ENCODE peak calls at places on chromosomes 16 and 17, in nine cellular contexts. Z, T, J, C, X, H, V, M and O are unnamed samples.

GRCh38 chr16:19114359-19115147 is 789 bp downstream of the ITPRIPL2 start:
- DNase-seq in C (peak; percentile 89), X (peak; percentile 84), H (peak; percentile 61), T (no peak), M (peak; percentile 91), J (no peak), V (peak; percentile 55), Z (peak; percentile 69), O (no peak)

GRCh38 chr16:84426804-84427203 is 58.5 kb downstream of the ATP2C2 start:
- DNase-seq in V (no peak), J (no peak), X (no peak), C (no peak), T (no peak), M (no peak), H (no peak), Z (no peak), O (no peak)

GRCh38 chr17:81254955-81255717 is 16.0 kb downstream of the NDUFAF8 start:
- DNase-seq in C (no peak), M (peak; percentile 90), J (no peak), T (no peak), X (peak; percentile 84), Z (peak; percentile 87), V (peak; percentile 95), H (peak; percentile 96), O (peak; percentile 21)

GRCh38 chr17:49565948-49566491 is 9.7 kb upstream of the NXPH3 start:
- DNase-seq in M (no peak), C (no peak), H (peak; percentile 87), T (no peak), V (peak; percentile 85), X (no peak), Z (peak; percentile 70), J (no peak), O (no peak)

GRCh38 chr16:22743401-22743800 is 70.6 kb upstream of the HS3ST2 start:
- DNase-seq in X (no peak), J (no peak), H (no peak), T (no peak), M (no peak), Z (no peak), C (no peak), V (no peak), O (no peak)

GRCh38 chr17:36900130-36900590 is 37.1 kb upstream of the LHX1 start:
- DNase-seq in V (no peak), C (no peak), J (no peak), X (no peak), Z (no peak), M (peak; percentile 60), T (no peak), H (no peak), O (no peak)

GRCh38 chr16:48194828-48195566 is 39.2 kb upstream of the ABCC12 start:
- DNase-seq in J (no peak), X (no peak), Z (no peak), T (no peak), M (no peak), C (no peak), H (peak; percentile 35), V (peak; percentile 77), O (no peak)

GRCh38 chr17:42754782-42755181 is 6.2 kb upstream of the RAMP2 start:
- DNase-seq in M (no peak), J (no peak), T (no peak), V (no peak), X (no peak), Z (no peak), H (no peak), C (no peak), O (no peak)

GRCh38 chr16:65532218-65532617 is 410.4 kb upstream of the CDH11 start:
- DNase-seq in M (no peak), J (no peak), H (no peak), T (no peak), X (no peak), Z (no peak), C (no peak), V (no peak), O (no peak)

DNA sequence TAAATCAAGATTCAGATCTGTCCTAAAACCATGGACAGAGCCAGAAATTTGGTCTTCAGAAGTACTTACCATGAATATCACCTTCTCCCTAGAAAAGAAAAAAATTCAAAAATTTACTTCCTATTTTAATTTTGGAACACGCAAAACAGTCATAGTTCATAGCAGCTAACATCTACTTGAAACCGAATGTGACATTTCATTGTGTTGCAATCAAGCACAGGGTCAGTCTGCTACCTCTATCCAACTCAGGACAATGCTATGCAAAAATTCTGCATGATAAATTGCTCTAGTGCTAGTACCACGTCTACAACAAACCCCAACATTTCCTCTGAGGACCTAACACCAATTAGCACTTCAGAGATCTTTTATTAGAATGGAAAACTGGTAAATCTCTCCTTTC is 7.7 kb downstream of the JPT1 start:
- DNase-seq in T (no peak), X (no peak), V (no peak), M (no peak), C (no peak), Z (no peak), H (no peak), J (no peak), O (no peak)
- TF ChIP-seq POLR2AphosphoS5 in T (no peak), X (no peak), V (no peak), M (no peak), C (no peak), Z (no peak), H (no peak), J (no peak), O (no peak)

GRCh38 chr17:76577876-76578275 is 7.8 kb downstream of the ST6GALNAC2 start:
- DNase-seq in Z (no peak), H (no peak), T (no peak), V (no peak), J (no peak), C (no peak), M (no peak), X (no peak), O (no peak)
- TF ChIP-seq POLR2AphosphoS5 in Z (no peak), H (no peak), T (no peak), V (no peak), J (no peak), C (no peak), M (no peak), X (no peak), O (no peak)

DNA sequence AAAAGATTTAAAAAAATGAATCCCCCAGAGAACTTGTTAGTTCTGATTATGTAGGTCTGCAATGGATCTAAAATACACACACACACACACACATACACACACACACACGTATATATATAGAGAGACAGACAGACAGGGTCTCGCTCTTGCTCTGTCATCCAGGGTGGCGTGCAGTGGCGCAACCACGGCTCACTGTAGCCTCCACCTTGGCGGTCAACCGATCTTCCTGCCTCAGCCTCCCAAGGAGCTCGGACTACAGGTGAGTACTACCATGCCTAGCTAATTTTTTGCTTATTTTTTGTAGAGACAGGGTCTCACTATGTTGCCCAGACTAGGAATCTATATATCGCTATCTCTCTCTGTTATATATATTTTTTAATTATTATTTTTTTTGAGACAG is 33.4 kb downstream of the GJC1 start:
- DNase-seq in J (no peak), V (no peak), C (no peak), Z (no peak), X (no peak), H (no peak), T (no peak), M (no peak), O (no peak)
- TF ChIP-seq POLR2AphosphoS5 in J (no peak), V (no peak), C (no peak), Z (no peak), X (no peak), H (no peak), T (no peak), M (no peak), O (peak; percentile 23)

DNA sequence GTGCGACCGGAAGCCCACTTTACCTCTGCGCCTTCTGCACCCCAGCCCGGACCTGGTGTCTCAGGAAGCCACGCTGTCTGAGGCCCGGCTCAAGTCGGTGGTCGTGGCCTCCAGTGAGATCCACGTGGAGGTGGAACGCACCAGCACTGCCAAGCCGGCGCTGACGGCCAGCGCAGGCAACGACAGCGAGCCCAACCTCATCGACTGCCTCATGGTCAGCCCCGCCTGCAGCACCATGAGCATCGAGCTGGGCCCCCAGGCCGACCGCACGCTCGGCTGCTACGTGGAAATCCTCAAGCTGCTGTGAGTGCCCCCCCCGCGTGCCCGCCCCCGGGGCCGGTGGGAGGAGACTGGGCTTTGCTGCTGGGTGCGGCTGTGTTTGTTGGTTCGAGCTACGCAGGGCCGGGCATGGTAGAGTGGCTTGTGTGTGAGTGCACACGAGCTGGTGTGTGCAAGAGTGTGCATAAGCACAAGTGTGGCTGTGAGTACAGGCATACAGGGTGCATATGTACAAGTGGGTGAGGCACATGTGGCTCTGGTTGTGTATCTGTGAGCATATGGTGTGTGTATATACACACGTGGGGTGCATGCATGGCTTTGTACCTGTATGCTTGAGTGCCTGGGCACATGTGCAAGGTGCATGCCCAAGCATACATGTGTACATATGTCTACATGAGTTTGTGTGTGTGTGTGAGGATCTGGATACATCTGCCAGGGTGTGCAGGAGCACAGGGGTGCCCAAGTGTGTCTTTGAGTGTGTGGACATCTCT is 100.6 kb upstream of the PLCG2 start:
- DNase-seq in Z (no peak), T (no peak), V (no peak), X (no peak), C (no peak), M (peak; percentile 85), J (no peak), H (no peak), O (no peak)
- TF ChIP-seq POLR2AphosphoS5 in Z (no peak), T (no peak), V (no peak), X (no peak), C (no peak), M (peak; percentile 30), J (no peak), H (no peak), O (no peak)

DNA sequence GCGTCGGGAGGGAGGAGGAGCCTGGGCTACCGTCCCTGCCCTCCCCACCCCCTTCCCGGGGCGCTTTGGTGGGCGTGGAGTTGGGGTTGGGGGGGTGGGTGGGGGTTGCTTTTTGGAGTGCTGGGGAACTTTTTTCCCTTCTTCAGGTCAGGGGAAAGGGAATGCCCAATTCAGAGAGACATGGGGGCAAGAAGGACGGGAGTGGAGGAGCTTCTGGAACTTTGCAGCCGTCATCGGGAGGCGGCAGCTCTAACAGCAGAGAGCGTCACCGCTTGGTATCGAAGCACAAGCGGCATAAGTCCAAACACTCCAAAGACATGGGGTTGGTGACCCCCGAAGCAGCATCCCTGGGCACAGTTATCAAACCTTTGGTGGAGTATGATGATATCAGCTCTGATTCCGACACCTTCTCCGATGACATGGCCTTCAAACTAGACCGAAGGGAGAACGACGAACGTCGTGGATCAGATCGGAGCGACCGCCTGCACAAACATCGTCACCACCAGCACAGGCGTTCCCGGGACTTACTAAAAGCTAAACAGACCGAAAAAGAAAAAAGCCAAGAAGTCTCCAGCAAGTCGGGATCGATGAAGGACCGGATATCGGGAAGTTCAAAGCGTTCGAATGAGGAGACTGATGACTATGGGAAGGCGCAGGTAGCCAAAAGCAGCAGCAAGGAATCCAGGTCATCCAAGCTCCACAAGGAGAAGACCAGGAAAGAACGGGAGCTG is 790 bp downstream of the CDK12 start:
- DNase-seq in Z (no peak), T (no peak), J (no peak), M (no peak), V (peak; percentile 22), X (peak; percentile 36), H (peak; percentile 28), C (peak; percentile 78), O (peak; percentile 54)
- TF ChIP-seq POLR2AphosphoS5 in Z (no peak), T (no peak), J (no peak), M (no peak), V (no peak), X (no peak), H (no peak), C (no peak), O (peak; percentile 12)

DNA sequence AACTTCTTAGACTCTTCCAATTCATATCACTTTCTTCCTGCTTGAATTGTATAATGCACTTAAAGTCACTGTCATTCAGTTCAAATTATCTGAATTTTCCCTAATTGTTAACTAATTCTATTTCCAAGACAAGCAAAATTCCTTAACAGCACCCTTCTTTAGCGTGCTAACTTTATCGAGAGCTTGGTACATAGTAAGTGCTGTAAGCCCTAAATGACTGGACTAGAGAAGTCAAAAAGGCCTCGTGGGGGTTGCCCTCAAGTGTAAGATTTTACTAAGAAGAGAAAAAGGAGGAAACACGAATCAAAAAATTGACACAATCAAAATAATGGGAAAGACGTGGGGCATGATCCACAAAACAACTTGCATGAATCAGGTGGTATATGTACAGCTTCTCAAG is 11.3 kb downstream of the KANSL1 start:
- DNase-seq in Z (no peak), T (no peak), C (no peak), V (no peak), J (no peak), M (no peak), H (no peak), X (no peak), O (no peak)
- TF ChIP-seq POLR2AphosphoS5 in Z (no peak), T (no peak), C (no peak), V (no peak), J (no peak), M (no peak), H (no peak), X (no peak), O (no peak)